ENCODE peak calls at places on chromosomes 1 and 21, in six cellular contexts. U, A, V, I, E and D are unnamed samples.

GRCh38 chr1:115475901-115476300 is 137.9 kb upstream of the NGF start:
- DNase-seq in I (no peak), V (no peak), A (no peak), E (no peak), U (no peak), D (no peak)

GRCh38 chr21:45142469-45142868 is 68.1 kb downstream of the ADARB1 start:
- DNase-seq in A (peak; percentile 77), U (no peak), E (no peak), V (peak; percentile 84), I (peak; percentile 26), D (no peak)

GRCh38 chr1:243926803-243927245 is 76.8 kb upstream of the AKT3 start:
- DNase-seq in I (no peak), E (peak; percentile 99), A (peak; percentile 79), U (no peak), V (peak; percentile 96), D (peak; percentile 56)

GRCh38 chr1:199979071-199979470 is 48.4 kb upstream of the NR5A2 start:
- DNase-seq in I (no peak), A (peak; percentile 5), U (no peak), V (no peak), E (no peak), D (no peak)

GRCh38 chr1:20282544-20282943 is 8.1 kb upstream of the VWA5B1 start:
- DNase-seq in I (no peak), U (no peak), A (no peak), E (no peak), V (no peak), D (no peak)

GRCh38 chr1:63326473-63327380 is 4.4 kb downstream of the FOXD3 start:
- DNase-seq in A (no peak), V (peak; percentile 6), U (no peak), I (peak; percentile 59), E (peak; percentile 38), D (peak; percentile 24)

GRCh38 chr1:154379301-154379700 is 25.8 kb upstream of the IL6R start:
- DNase-seq in U (no peak), I (no peak), V (no peak), E (no peak), A (no peak), D (no peak)

GRCh38 chr1:25996966-25997758 is 701 bp downstream of the PAFAH2 start:
- DNase-seq in I (no peak), V (peak; percentile 71), E (peak; percentile 71), U (no peak), A (peak; percentile 95), D (peak; percentile 36)

GRCh38 chr1:62209931-62210595 is 15.4 kb downstream of the L1TD1 start:
- DNase-seq in E (no peak), I (no peak), U (no peak), V (no peak), A (no peak), D (no peak)

GRCh38 chr1:42765832-42766722 is 751 bp downstream of the P3H1 start:
- DNase-seq in A (peak; percentile 91), U (peak; percentile 45), I (peak; percentile 76), V (peak; percentile 83), E (peak; percentile 89), D (no peak)

GRCh38 chr1:3065797-3066196 is 3.2 kb upstream of the PRDM16 start:
- DNase-seq in V (no peak), I (no peak), A (no peak), E (no peak), U (no peak), D (no peak)

GRCh38 chr1:113041569-113042335 is 31.2 kb upstream of the LRIG2 start:
- DNase-seq in A (no peak), I (peak; percentile 57), U (no peak), E (peak; percentile 86), V (no peak), D (no peak)

GRCh38 chr1:41661428-41662060 is 177.1 kb upstream of the EDN2 start:
- DNase-seq in I (peak; percentile 53), A (no peak), V (no peak), E (no peak), U (no peak), D (no peak)

GRCh38 chr1:154861607-154862094 is 8.4 kb downstream of the KCNN3 start:
- DNase-seq in V (peak; percentile 71), E (no peak), A (peak; percentile 89), I (no peak), U (no peak), D (no peak)

GRCh38 chr1:206742702-206743383 is 27.7 kb upstream of the IL19 start:
- DNase-seq in U (no peak), V (no peak), I (no peak), E (no peak), A (no peak), D (no peak)

DNA sequence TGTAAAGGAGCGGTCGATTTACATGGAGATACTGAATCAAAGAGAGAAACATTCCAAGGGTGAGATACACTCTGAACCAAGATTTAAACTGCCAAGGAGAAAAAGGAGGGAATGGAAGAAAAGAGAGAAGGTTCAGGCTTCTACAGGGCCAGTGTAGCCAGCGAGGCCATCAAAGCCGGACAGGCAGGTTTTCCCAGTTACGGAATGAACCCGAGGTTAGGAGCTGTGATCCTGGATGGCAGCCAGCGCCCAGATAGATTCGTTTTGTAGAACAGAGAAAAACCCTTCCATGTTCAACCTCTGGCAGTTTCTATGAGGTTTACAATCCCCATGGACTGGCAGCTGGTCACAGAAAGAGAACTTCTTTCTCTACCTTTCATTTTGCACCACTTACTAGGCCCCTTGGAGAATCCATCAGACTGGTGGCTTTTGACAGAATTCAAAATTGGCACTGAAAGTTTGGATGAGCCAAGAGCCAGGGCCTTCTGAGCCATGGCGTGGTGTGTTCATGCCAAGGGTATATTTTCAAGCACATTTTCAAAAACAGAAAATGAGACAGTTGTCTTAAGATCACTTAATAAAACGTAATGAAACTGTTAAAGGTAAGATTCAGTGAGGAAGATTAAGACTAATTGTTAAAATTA is 171.5 kb downstream of the RUNX1 start:
- DNase-seq in U (no peak), A (no peak), V (no peak), E (no peak), I (no peak), D (peak; percentile 84)
- H3K4me3 ChIP-seq in U (no peak overlapping the region), A (no peak overlapping the region), V (no peak overlapping the region), E (no peak overlapping the region), I (no peak overlapping the region), D (no peak overlapping the region)

DNA sequence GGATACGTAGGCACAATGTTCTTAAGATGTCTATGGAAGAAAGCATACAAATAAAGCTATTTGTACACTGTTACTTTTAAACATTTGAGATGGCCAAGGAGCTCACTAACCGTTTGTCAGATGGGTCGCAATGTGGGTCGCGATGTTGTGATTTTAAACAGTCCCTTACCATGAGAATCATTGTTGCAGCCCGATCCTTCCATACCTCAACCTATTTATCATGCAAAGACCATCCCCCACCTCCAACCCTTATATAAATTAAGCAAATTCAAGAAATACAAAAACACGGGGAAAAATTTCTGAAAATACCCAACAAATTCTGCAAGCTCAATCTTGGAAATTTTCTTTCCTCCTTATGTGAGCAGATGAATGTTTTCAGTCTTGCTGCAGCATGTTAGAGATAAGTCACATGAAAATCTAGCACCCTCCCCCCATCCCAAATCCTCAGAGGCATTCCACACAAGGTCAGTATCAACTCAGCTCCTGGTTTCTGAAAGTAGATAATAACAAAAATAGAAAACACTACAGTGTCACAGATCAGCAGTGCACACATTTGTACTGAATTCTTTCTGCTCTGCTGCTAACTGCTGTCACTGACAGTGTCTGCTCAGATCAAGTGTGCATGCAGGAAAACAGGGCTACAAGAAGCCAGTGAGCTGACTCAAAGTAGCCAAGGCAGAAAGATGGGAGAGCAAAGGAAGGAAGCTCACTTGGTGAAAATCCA is 92.9 kb upstream of the TTC39A start:
- DNase-seq in I (no peak), E (peak; percentile 74), V (peak; percentile 58), U (no peak), A (peak; percentile 57), D (no peak)
- H3K18ac ChIP-seq in I (peak overlapping the region; percentile 86), E (peak overlapping the region; percentile 8), V (peak overlapping the region; percentile 42), U (no peak overlapping the region), A (no peak overlapping the region), D (no peak overlapping the region)

GRCh38 chr1:84429231-84429630 is 30.9 kb downstream of the DNASE2B start:
- DNase-seq in E (no peak), U (no peak), V (no peak), I (no peak), A (no peak), D (peak; percentile 57)
- H3K4ac ChIP-seq in E (no peak overlapping the region), U (no peak overlapping the region), V (no peak overlapping the region), I (no peak overlapping the region), A (no peak overlapping the region), D (no peak overlapping the region)

GRCh38 chr1:28112388-28113311 is 24.2 kb upstream of the EYA3 start:
- DNase-seq in I (no peak), U (no peak), V (peak; percentile 93), E (peak; percentile 67), A (peak; percentile 84), D (peak; percentile 40)

GRCh38 chr1:28118640-28119307 is 30.4 kb upstream of the EYA3 start:
- DNase-seq in U (no peak), I (no peak), A (no peak), E (no peak), V (no peak), D (peak; percentile 50)

GRCh38 chr1:28111157-28111556 is 22.7 kb upstream of the EYA3 start:
- DNase-seq in I (no peak), V (no peak), E (no peak), A (no peak), U (no peak), D (no peak)

GRCh38 chr1:28115267-28115666 is 26.9 kb upstream of the EYA3 start:
- DNase-seq in E (peak; percentile 7), I (no peak), A (peak; percentile 61), V (peak; percentile 68), U (no peak), D (peak; percentile 36)

DNA sequence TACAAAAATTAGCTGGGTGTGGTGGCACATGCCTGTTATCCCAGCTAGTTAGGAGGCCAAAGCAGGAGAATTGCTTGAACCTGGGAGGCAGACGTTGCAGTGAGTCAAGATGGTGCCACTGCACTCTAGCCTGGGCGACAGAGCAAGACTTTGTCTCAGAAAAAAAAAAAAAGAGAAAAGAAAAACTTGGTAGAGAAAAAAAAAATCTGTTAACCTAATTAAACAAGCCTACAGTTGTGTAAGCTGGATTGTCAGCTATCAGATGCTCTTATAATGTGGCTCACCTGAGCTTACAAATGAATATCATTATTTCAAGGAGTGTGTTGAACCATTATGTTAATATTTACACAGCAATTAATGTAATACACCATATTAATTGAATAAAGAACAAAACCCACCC is 26.4 kb upstream of the EYA3 start:
- DNase-seq in E (no peak), U (no peak), I (no peak), V (no peak), A (no peak), D (no peak)
- H3K4me3 ChIP-seq in E (no peak overlapping the region), U (no peak overlapping the region), I (no peak overlapping the region), V (no peak overlapping the region), A (no peak overlapping the region), D (no peak overlapping the region)

GRCh38 chr1:185342672-185343259 is 25.7 kb upstream of the IVNS1ABP start:
- DNase-seq in E (no peak), A (no peak), U (no peak), V (no peak), I (no peak), D (no peak)
- H3K18ac ChIP-seq in E (peak overlapping the region; percentile 84), A (no peak overlapping the region), U (no peak overlapping the region), V (no peak overlapping the region), I (no peak overlapping the region), D (no peak overlapping the region)

GRCh38 chr1:44775930-44776748 is 799 bp downstream of the RPS8 start:
- DNase-seq in V (no peak), A (peak; percentile 40), E (peak; percentile 37), U (no peak), I (no peak), D (peak; percentile 22)
- H3K4ac ChIP-seq in V (peak overlapping the region; percentile 92), A (peak overlapping the region; percentile 90), E (peak overlapping the region; percentile 76), U (no peak overlapping the region), I (peak overlapping the region; percentile 74), D (peak overlapping the region; percentile 93)

GRCh38 chr1:232628335-232629214 is 1.4 kb downstream of the SIPA1L2 start:
- DNase-seq in V (peak; percentile 52), I (no peak), U (no peak), A (peak; percentile 73), E (no peak), D (peak; percentile 47)
- H3K4me3 ChIP-seq in V (peak overlapping the region; percentile 75), I (peak overlapping the region; percentile 62), U (peak overlapping the region; percentile 89), A (peak overlapping the region; percentile 70), E (peak overlapping the region; percentile 84), D (peak overlapping the region; percentile 98)